ENCODE peak calls at places on chromosomes 11 and 22, in ten cellular contexts. B, M, J, Z, O, Y, U, W, H and T are unnamed samples.

GRCh38 chr11:2587976-2588748 is 111.6 kb downstream of the KCNQ1OT1 start:
- DNase-seq in Y (no peak), J (no peak), M (peak; percentile 8), H (peak; percentile 13), U (no peak), Z (no peak), B (no peak), O (no peak), W (no peak), T (no peak)

GRCh38 chr11:130817608-130817944 is 98.7 kb downstream of the SNX19 start:
- DNase-seq in Y (no peak), O (peak; percentile 42), B (peak; percentile 51), H (no peak), U (no peak), M (no peak), Z (peak; percentile 84), W (peak; percentile 73), J (no peak), T (no peak)

GRCh38 chr22:43740587-43741270 is 71.4 kb downstream of the EFCAB6 start:
- DNase-seq in Z (no peak), U (no peak), H (no peak), O (no peak), W (no peak), M (no peak), B (no peak), Y (no peak), J (no peak), T (no peak)

GRCh38 chr22:22552630-22553029 is 6.4 kb downstream of the PRAME start:
- DNase-seq in M (no peak), U (no peak), H (no peak), Y (peak; percentile 21), J (no peak), B (peak; percentile 14), O (no peak), Z (no peak), W (no peak), T (no peak)

GRCh38 chr11:19713221-19714092 is 820 bp downstream of the NAV2 start:
- DNase-seq in Z (no peak), B (no peak), J (no peak), O (no peak), W (no peak), M (no peak), Y (no peak), U (no peak), H (no peak), T (no peak)

GRCh38 chr11:11510939-11511338 is 110.9 kb downstream of the GALNT18 start:
- DNase-seq in J (peak; percentile 12), H (peak; percentile 43), M (no peak), U (peak; percentile 37), O (no peak), Y (no peak), W (peak; percentile 49), Z (no peak), B (no peak), T (no peak)

GRCh38 chr11:94782446-94782845 is 14.3 kb downstream of the AMOTL1 start:
- DNase-seq in M (no peak), B (peak; percentile 46), W (no peak), Y (no peak), U (no peak), O (no peak), H (no peak), Z (no peak), J (no peak), T (no peak)

GRCh38 chr11:67351275-67352005 is 1.9 kb downstream of the POLD4 start:
- DNase-seq in U (peak; percentile 77), Z (peak; percentile 79), O (peak; percentile 48), M (no peak), J (no peak), W (peak; percentile 55), B (peak; percentile 88), Y (peak; percentile 89), H (peak; percentile 66), T (peak; percentile 71)

GRCh38 chr11:61671527-61671926 is 8.7 kb upstream of the DAGLA start:
- DNase-seq in H (peak; percentile 33), M (no peak), J (no peak), W (no peak), U (peak; percentile 60), B (no peak), Z (no peak), O (no peak), Y (peak; percentile 51), T (peak; percentile 59)

GRCh38 chr11:43516316-43516820 is 157.6 kb downstream of the TTC17 start:
- DNase-seq in B (no peak), W (no peak), U (no peak), H (no peak), Z (no peak), M (no peak), O (no peak), J (no peak), Y (peak; percentile 7), T (no peak)

GRCh38 chr11:43518407-43519165 is 159.9 kb downstream of the TTC17 start:
- DNase-seq in J (no peak), H (peak; percentile 49), W (no peak), O (peak; percentile 27), B (no peak), U (no peak), Y (no peak), Z (peak; percentile 19), M (no peak), T (no peak)

GRCh38 chr11:43511959-43512358 is 153.2 kb downstream of the TTC17 start:
- DNase-seq in H (no peak), O (no peak), Y (no peak), B (no peak), J (no peak), W (no peak), M (no peak), Z (no peak), U (no peak), T (no peak)

GRCh38 chr11:43517518-43517917 is 158.8 kb downstream of the TTC17 start:
- DNase-seq in W (peak; percentile 19), Z (peak; percentile 33), O (peak; percentile 17), J (peak; percentile 7), Y (no peak), U (no peak), H (no peak), M (no peak), B (no peak), T (no peak)

DNA sequence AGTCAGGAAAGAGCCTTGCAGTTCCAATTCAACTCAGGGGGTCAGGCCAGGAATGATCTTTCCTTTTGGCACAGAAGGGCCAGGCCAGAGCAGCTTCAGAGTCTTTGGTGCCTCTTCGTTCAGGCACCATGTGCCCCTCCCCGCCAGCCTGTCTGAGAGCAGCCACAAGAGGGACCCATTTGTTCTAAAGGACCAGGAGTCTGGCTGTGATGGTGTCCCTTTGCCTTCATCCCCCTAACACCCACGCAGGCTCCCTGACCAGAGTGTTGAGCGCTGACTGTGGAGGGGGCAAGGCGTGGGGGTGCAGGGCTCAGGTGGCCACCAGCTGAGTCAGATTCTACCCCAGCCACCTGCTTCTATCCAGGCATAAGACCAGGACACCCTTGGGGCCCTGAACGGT is 156.4 kb downstream of the TTC17 start:
- DNase-seq in Z (no peak), M (no peak), B (no peak), J (no peak), Y (peak; percentile 18), O (no peak), H (peak; percentile 16), U (no peak), W (no peak), T (no peak)
- TF ChIP-seq CTCF in Z (peak; percentile 14), M (peak; percentile 27), B (peak; percentile 9), J (no peak), Y (no peak), O (peak; percentile 55), H (peak; percentile 24), U (no peak), W (no peak), T (peak; percentile 11)

GRCh38 chr11:9662273-9662672 is 1.6 kb upstream of the SWAP70 start:
- DNase-seq in Z (peak; percentile 5), O (no peak), H (peak; percentile 33), M (no peak), J (no peak), Y (no peak), B (no peak), U (no peak), W (peak; percentile 29), T (no peak)

GRCh38 chr11:9665749-9666148 is 1.9 kb downstream of the SWAP70 start:
- DNase-seq in W (no peak), Y (no peak), J (no peak), M (no peak), U (no peak), H (no peak), O (no peak), Z (no peak), B (no peak), T (no peak)

GRCh38 chr11:9660886-9661285 is 3.0 kb upstream of the SWAP70 start:
- DNase-seq in Z (peak; percentile 72), H (no peak), Y (peak; percentile 74), B (no peak), O (no peak), U (no peak), J (no peak), W (no peak), M (no peak), T (no peak)

GRCh38 chr11:9664276-9665171 is 647 bp downstream of the SWAP70 start:
- DNase-seq in W (peak; percentile 30), Z (peak; percentile 52), B (peak; percentile 69), U (peak; percentile 61), M (no peak), H (peak; percentile 52), O (peak; percentile 11), Y (peak; percentile 58), J (no peak), T (no peak)

DNA sequence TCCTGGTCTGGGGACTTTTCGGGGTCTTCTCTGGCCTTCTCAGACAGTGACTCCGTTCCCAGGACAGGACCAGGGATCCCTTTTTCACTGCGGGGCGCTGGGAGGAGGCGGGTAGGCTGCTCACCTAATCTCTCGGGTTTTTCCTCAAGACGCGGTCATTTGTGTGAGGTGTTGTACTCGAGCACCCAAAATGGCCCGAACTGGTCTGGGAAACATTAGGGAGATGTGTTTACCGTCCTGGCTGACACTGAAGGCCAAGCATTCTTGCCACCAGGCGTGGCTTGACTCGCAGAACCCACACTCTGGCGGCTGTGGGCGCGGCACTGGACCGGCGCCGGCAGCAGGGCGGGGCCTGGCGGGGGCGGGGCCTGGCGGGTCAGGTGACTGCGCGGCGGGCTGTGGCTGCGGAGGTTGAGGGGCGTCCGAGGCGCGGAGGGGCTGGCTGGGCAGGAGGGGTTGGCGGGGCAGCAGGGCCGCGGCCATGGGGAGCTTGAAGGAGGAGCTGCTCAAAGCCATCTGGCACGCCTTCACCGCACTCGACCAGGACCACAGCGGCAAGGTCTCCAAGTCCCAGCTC is at the start of gene SWAP70:
- DNase-seq in H (peak; percentile 85), Y (peak; percentile 91), U (peak; percentile 93), O (peak; percentile 90), W (peak; percentile 79), M (peak; percentile 95), J (peak; percentile 35), Z (peak; percentile 88), B (peak; percentile 91), T (no peak)
- TF ChIP-seq CTCF in H (peak; percentile 68), Y (no peak), U (peak; percentile 44), O (peak; percentile 80), W (peak; percentile 24), M (peak; percentile 59), J (peak; percentile 26), Z (peak; percentile 45), B (peak; percentile 52), T (peak; percentile 4)

GRCh38 chr11:16946477-16947282 is 67.5 kb downstream of the PLEKHA7 start:
- DNase-seq in U (no peak), B (no peak), O (no peak), M (no peak), Y (no peak), W (no peak), J (no peak), Z (no peak), H (no peak), T (no peak)
- TF ChIP-seq CTCF in U (no peak), B (no peak), O (no peak), M (no peak), Y (no peak), W (no peak), J (no peak), Z (no peak), H (no peak), T (no peak)

GRCh38 chr11:1458340-1459218 is 28.0 kb downstream of the MOB2 start:
- DNase-seq in Y (peak; percentile 55), U (peak; percentile 80), H (peak; percentile 64), Z (peak; percentile 22), B (peak; percentile 22), M (no peak), J (no peak), W (no peak), O (no peak), T (no peak)
- TF ChIP-seq CTCF in Y (peak; percentile 18), U (no peak), H (peak; percentile 26), Z (peak; percentile 32), B (peak; percentile 25), M (no peak), J (peak; percentile 48), W (no peak), O (peak; percentile 45), T (no peak)